ENCODE peak calls at places on chromosomes 12 and 14, in five cellular contexts. One of them, this sample, is unnamed.
A peak's percentile ranks its signal among the peaks of the same experiment; 100 is the strongest.

GRCh38 chr12:82694970-82695369 is 8.3 kb downstream of the TMTC2 start:
- DNase-seq in HCT116: no peak
- DNase-seq in K562: no peak
- DNase-seq in HepG2: no peak
- DNase-seq in NT2/D1: no peak
- DNase-seq in this sample: no peak

GRCh38 chr12:120100630-120101029 is 15.9 kb downstream of the RAB35 start:
- DNase-seq in HCT116: no peak
- DNase-seq in K562: no peak
- DNase-seq in HepG2: no peak
- DNase-seq in NT2/D1: no peak
- DNase-seq in this sample: no peak

GRCh38 chr12:5078423-5078822 is 34.7 kb downstream of the KCNA5 start:
- DNase-seq in HCT116: no peak
- DNase-seq in K562: no peak
- DNase-seq in HepG2: no peak
- DNase-seq in NT2/D1: no peak
- DNase-seq in this sample: no peak

GRCh38 chr12:39300799-39301198 is 142.1 kb downstream of the KIF21A start:
- DNase-seq in HCT116: no peak
- DNase-seq in K562: no peak
- DNase-seq in HepG2: no peak
- DNase-seq in NT2/D1: no peak
- DNase-seq in this sample: no peak

GRCh38 chr12:29232086-29232485 is 83.0 kb downstream of the FAR2 start:
- DNase-seq in HCT116: no peak
- DNase-seq in K562: no peak
- DNase-seq in HepG2: no peak
- DNase-seq in NT2/D1: no peak
- DNase-seq in this sample: no peak

GRCh38 chr12:132711169-132711843 is 664 bp downstream of the PGAM5 start:
- DNase-seq in HCT116: no peak
- DNase-seq in K562: peak; percentile 44
- DNase-seq in HepG2: no peak
- DNase-seq in NT2/D1: no peak
- DNase-seq in this sample: no peak

GRCh38 chr12:111220363-111220762 is 148.5 kb downstream of the PHETA1 start:
- DNase-seq in HCT116: no peak
- DNase-seq in K562: no peak
- DNase-seq in HepG2: no peak
- DNase-seq in NT2/D1: no peak
- DNase-seq in this sample: no peak

GRCh38 chr12:55742719-55743130 is at the start of gene GDF11:
- DNase-seq in HCT116: no peak
- DNase-seq in K562: peak; percentile 92
- DNase-seq in HepG2: peak; percentile 39
- DNase-seq in NT2/D1: no peak
- DNase-seq in this sample: peak; percentile 82

GRCh38 chr12:13044002-13044858 is at the start of gene FAM234B:
- DNase-seq in HCT116: peak; percentile 19
- DNase-seq in K562: peak; percentile 80
- DNase-seq in HepG2: peak; percentile 40
- DNase-seq in NT2/D1: peak; percentile 84
- DNase-seq in this sample: no peak

GRCh38 chr14:66772146-66772545 is 264.2 kb downstream of the GPHN start:
- DNase-seq in HCT116: no peak
- DNase-seq in K562: no peak
- DNase-seq in HepG2: no peak
- DNase-seq in NT2/D1: no peak
- DNase-seq in this sample: no peak

GRCh38 chr14:104135904-104136471 is 2.4 kb upstream of the KIF26A start:
- DNase-seq in HCT116: no peak
- DNase-seq in K562: no peak
- DNase-seq in HepG2: no peak
- DNase-seq in NT2/D1: no peak
- DNase-seq in this sample: peak; percentile 70

GRCh38 chr12:44015333-44015941 is 179.6 kb downstream of the TMEM117 start:
- DNase-seq in HCT116: peak; percentile 34
- DNase-seq in K562: peak; percentile 17
- DNase-seq in HepG2: peak; percentile 43
- DNase-seq in NT2/D1: peak; percentile 28
- DNase-seq in this sample: no peak

GRCh38 chr14:103538291-103539055 is 9.5 kb downstream of the TRMT61A start:
- DNase-seq in HCT116: no peak
- DNase-seq in K562: no peak
- DNase-seq in HepG2: no peak
- DNase-seq in NT2/D1: no peak
- DNase-seq in this sample: no peak

GRCh38 chr12:111953455-111953854 is 59.5 kb downstream of the TMEM116 start:
- DNase-seq in HCT116: no peak
- DNase-seq in K562: no peak
- DNase-seq in HepG2: peak; percentile 33
- DNase-seq in NT2/D1: no peak
- DNase-seq in this sample: no peak

GRCh38 chr14:37343307-37344094 is 145.8 kb downstream of the MIPOL1 start:
- DNase-seq in HCT116: no peak
- DNase-seq in K562: no peak
- DNase-seq in HepG2: no peak
- DNase-seq in NT2/D1: no peak
- DNase-seq in this sample: no peak

GRCh38 chr14:58641509-58641908 is 3.7 kb downstream of the DACT1 start:
- DNase-seq in HCT116: no peak
- DNase-seq in K562: no peak
- DNase-seq in HepG2: no peak
- DNase-seq in NT2/D1: no peak
- DNase-seq in this sample: no peak

GRCh38 chr14:75339059-75339458 is 60.4 kb downstream of the FOS start:
- DNase-seq in HCT116: no peak
- DNase-seq in K562: no peak
- DNase-seq in HepG2: no peak
- DNase-seq in NT2/D1: no peak
- DNase-seq in this sample: no peak

GRCh38 chr14:63745858-63746425 is 18.1 kb upstream of the SGPP1 start:
- DNase-seq in HCT116: no peak
- DNase-seq in K562: no peak
- DNase-seq in HepG2: no peak
- DNase-seq in NT2/D1: no peak
- DNase-seq in this sample: no peak

GRCh38 chr12:93798279-93798678 is 121.1 kb downstream of the CRADD start:
- DNase-seq in HCT116: no peak
- DNase-seq in K562: no peak
- DNase-seq in HepG2: no peak
- DNase-seq in NT2/D1: no peak
- DNase-seq in this sample: no peak

GRCh38 chr14:88998027-88998426 is 173.6 kb downstream of the TTC8 start:
- DNase-seq in HCT116: no peak
- DNase-seq in K562: no peak
- DNase-seq in HepG2: no peak
- DNase-seq in NT2/D1: no peak
- DNase-seq in this sample: no peak

GRCh38 chr12:26124491-26125450 is at the start of gene BHLHE41:
- DNase-seq in HCT116: no peak
- DNase-seq in K562: no peak
- DNase-seq in HepG2: no peak
- DNase-seq in NT2/D1: peak; percentile 83
- DNase-seq in this sample: peak; percentile 77

GRCh38 chr14:71416392-71416791 is 509.1 kb downstream of the PCNX1 start:
- DNase-seq in HCT116: no peak
- DNase-seq in K562: no peak
- DNase-seq in HepG2: no peak
- DNase-seq in NT2/D1: no peak
- DNase-seq in this sample: no peak
- TF ChIP-seq ZNF274 in HCT116: no peak
- TF ChIP-seq ZNF274 in K562: no peak
- TF ChIP-seq ZNF274 in HepG2: no peak
- TF ChIP-seq ZNF274 in NT2/D1: no peak
- TF ChIP-seq ZNF274 in this sample: no peak

GRCh38 chr14:55611859-55612258 is 31.9 kb downstream of the KTN1 start:
- DNase-seq in HCT116: no peak
- DNase-seq in K562: no peak
- DNase-seq in HepG2: no peak
- DNase-seq in NT2/D1: no peak
- DNase-seq in this sample: no peak

GRCh38 chr14:55605793-55606192 is 25.8 kb downstream of the KTN1 start:
- DNase-seq in HCT116: no peak
- DNase-seq in K562: no peak
- DNase-seq in HepG2: peak; percentile 62
- DNase-seq in NT2/D1: no peak
- DNase-seq in this sample: no peak

GRCh38 chr14:55610717-55611370 is 30.8 kb downstream of the KTN1 start:
- DNase-seq in HCT116: no peak
- DNase-seq in K562: no peak
- DNase-seq in HepG2: no peak
- DNase-seq in NT2/D1: no peak
- DNase-seq in this sample: no peak

GRCh38 chr14:55607386-55607785 is 27.4 kb downstream of the KTN1 start:
- DNase-seq in HCT116: no peak
- DNase-seq in K562: no peak
- DNase-seq in HepG2: no peak
- DNase-seq in NT2/D1: no peak
- DNase-seq in this sample: no peak

DNA sequence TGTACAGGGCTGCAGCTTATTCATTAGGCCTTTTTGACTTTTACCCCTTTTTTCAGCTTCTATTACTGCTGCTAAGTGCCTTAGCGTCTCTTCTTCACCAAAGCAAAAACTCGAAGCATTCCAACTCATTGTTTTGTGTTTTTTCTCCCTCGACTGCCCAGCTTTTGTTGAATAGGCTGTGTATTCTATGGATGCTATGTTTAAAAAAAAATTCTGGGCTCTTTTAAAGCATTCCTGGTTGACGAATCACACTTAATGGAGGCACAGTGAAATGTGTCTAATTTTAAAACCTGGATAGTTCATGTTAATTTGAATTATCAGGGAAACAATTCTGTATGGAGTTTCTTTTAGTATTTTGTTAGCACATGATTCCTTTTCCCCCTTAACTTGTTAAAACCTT is 29.7 kb downstream of the KTN1 start:
- DNase-seq in HCT116: no peak
- DNase-seq in K562: no peak
- DNase-seq in HepG2: peak; percentile 13
- DNase-seq in NT2/D1: no peak
- DNase-seq in this sample: no peak
- TF ChIP-seq ZNF274 in HCT116: no peak
- TF ChIP-seq ZNF274 in K562: no peak
- TF ChIP-seq ZNF274 in HepG2: no peak
- TF ChIP-seq ZNF274 in NT2/D1: no peak
- TF ChIP-seq ZNF274 in this sample: no peak

DNA sequence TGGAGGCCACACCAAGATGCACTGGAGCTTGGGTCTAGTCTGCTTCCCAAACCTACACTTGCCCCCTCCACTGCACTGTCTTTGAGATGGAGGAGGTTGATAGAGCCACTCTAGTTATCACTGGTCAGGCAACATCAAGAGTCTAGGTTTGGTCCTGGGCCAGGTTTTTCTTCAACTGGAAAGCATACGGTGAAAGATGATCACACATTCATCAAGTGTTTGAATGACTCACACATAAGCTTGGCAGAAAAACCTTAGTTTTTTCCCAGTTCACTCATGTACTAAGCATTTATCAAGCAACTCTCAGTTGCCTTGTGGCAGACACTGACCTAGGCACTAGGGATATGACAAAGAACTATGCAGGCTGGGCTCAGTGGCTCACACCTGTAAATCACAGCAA is 84.5 kb downstream of the PLEKHG3 start:
- DNase-seq in HCT116: peak; percentile 37
- DNase-seq in K562: no peak
- DNase-seq in HepG2: no peak
- DNase-seq in NT2/D1: no peak
- DNase-seq in this sample: no peak
- TF ChIP-seq ZNF274 in HCT116: no peak
- TF ChIP-seq ZNF274 in K562: no peak
- TF ChIP-seq ZNF274 in HepG2: no peak
- TF ChIP-seq ZNF274 in NT2/D1: no peak
- TF ChIP-seq ZNF274 in this sample: no peak

DNA sequence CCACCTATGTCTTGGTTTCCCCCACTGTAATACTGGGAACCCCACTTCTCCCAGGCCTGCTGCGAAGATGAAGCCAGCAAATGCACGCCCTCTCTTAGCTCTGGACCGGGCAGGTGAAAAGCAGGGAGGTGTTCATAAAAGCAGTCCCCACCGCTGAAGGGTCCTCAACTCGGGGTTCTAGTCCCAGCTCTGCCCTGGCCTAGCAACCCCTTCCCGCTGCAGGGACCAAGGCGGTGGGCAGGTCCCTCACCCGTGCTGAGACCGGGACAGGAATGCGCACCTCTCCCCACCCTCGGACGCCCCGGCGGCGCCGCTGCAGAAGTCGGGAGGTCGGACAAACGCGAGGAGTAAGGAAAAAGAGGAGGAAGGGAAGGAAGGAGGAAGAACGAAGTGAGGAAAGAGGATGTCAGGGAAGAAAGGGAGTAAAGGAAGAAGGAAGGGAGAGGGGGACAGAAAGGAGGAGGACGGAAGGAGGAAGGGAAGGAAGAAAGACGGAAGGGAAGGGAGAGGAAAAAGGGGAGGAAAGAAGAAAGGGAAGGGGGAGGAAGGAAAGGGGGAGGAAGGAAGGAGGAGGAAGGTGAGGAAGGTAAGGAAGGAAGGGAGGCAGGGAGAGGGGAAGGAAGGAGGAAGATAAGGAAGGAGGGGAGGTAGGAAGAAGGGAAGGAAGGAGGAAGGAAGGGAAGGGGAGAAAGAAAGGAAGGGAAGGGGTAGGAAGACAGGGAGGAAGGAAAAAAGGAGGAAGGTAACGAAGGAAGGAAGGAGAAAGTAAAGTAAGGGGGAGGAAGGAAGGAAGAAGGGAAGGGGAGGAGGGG is 701 bp downstream of the SPRING1 start:
- DNase-seq in HCT116: no peak
- DNase-seq in K562: peak; percentile 39
- DNase-seq in HepG2: no peak
- DNase-seq in NT2/D1: no peak
- DNase-seq in this sample: no peak
- TF ChIP-seq ZNF274 in HCT116: no peak
- TF ChIP-seq ZNF274 in K562: no peak
- TF ChIP-seq ZNF274 in HepG2: no peak
- TF ChIP-seq ZNF274 in NT2/D1: no peak
- TF ChIP-seq ZNF274 in this sample: no peak

GRCh38 chr14:70595443-70596185 is 4.8 kb downstream of the MED6 start:
- DNase-seq in HCT116: no peak
- DNase-seq in K562: no peak
- DNase-seq in HepG2: no peak
- DNase-seq in NT2/D1: no peak
- DNase-seq in this sample: no peak
- TF ChIP-seq ZNF274 in HCT116: no peak
- TF ChIP-seq ZNF274 in K562: no peak
- TF ChIP-seq ZNF274 in HepG2: no peak
- TF ChIP-seq ZNF274 in NT2/D1: no peak
- TF ChIP-seq ZNF274 in this sample: no peak

GRCh38 chr12:47346251-47347019 is 266.7 kb upstream of the AMIGO2 start:
- DNase-seq in HCT116: no peak
- DNase-seq in K562: no peak
- DNase-seq in HepG2: peak; percentile 93
- DNase-seq in NT2/D1: no peak
- DNase-seq in this sample: no peak
- TF ChIP-seq ZNF274 in HCT116: no peak
- TF ChIP-seq ZNF274 in K562: no peak
- TF ChIP-seq ZNF274 in HepG2: no peak
- TF ChIP-seq ZNF274 in NT2/D1: no peak
- TF ChIP-seq ZNF274 in this sample: no peak

This sample was measured in H1.